ENCODE peak calls at places on chromosomes 6 and 20, in six cellular contexts. H is IMR-90, M is fibroblast of lung, U is lower leg skin, N is cardiac fibroblast, K is fibroblast of the aortic adventitia. P is an unnamed sample.
A peak's percentile ranks its signal among the peaks of the same experiment; 100 is the strongest.

GRCh38 chr20:25507385-25508082 is 77.8 kb downstream of the NINL start:
- DNase-seq in H (no peak), M (no peak), U (no peak), N (no peak), K (no peak), P (no peak)

GRCh38 chr20:17936306-17936790 is 32.2 kb downstream of the SNX5 start:
- DNase-seq in H (peak; percentile 34), M (peak; percentile 32), U (no peak), N (no peak), K (peak; percentile 53), P (peak; percentile 58)

GRCh38 chr6:129356129-129356528 is 353.8 kb downstream of the ARHGAP18 start:
- DNase-seq in H (no peak), M (no peak), U (no peak), N (no peak), K (no peak), P (no peak)

GRCh38 chr6:33405541-33405940 is 5.3 kb upstream of the PHF1 start:
- DNase-seq in H (no peak), M (no peak), U (no peak), N (no peak), K (no peak), P (no peak)

GRCh38 chr20:4829494-4830211 is 107.9 kb downstream of the PRND start:
- DNase-seq in H (no peak), M (no peak), U (no peak), N (no peak), K (no peak), P (no peak)

GRCh38 chr20:35735828-35736470 is 6.1 kb downstream of the RBM39 start:
- DNase-seq in H (no peak), M (no peak), U (no peak), N (peak; percentile 40), K (peak; percentile 37), P (peak; percentile 52)

GRCh38 chr20:23150304-23151007 is 64.3 kb upstream of the CD93 start:
- DNase-seq in H (no peak), M (no peak), U (peak; percentile 83), N (no peak), K (no peak), P (no peak)

GRCh38 chr6:3090013-3090412 is 21.7 kb downstream of the RIPK1 start:
- DNase-seq in H (no peak), M (no peak), U (no peak), N (no peak), K (no peak), P (no peak)

GRCh38 chr20:36162272-36162966 is 7.9 kb downstream of the EPB41L1 start:
- DNase-seq in H (peak; percentile 15), M (peak; percentile 14), U (no peak), N (peak; percentile 66), K (peak; percentile 45), P (no peak)

GRCh38 chr6:53979468-53980067 is 131.7 kb upstream of the MLIP start:
- DNase-seq in H (peak; percentile 61), M (no peak), U (no peak), N (peak; percentile 74), K (peak; percentile 70), P (peak; percentile 57)

GRCh38 chr6:113461153-113461897 is 395.8 kb upstream of the MARCKS start:
- DNase-seq in H (peak; percentile 52), M (peak; percentile 65), U (no peak), N (peak; percentile 44), K (peak; percentile 79), P (no peak)

GRCh38 chr6:27867051-27867940 is 44.9 kb downstream of the OR2B2 start:
- DNase-seq in H (peak; percentile 78), M (peak; percentile 72), U (peak; percentile 94), N (peak; percentile 90), K (peak; percentile 78), P (peak; percentile 80)

GRCh38 chr6:32838114-32838958 is at the start of gene TAP2:
- DNase-seq in H (peak; percentile 89), M (peak; percentile 85), U (peak; percentile 99), N (peak; percentile 93), K (peak; percentile 90), P (peak; percentile 94)

GRCh38 chr6:110331816-110332215 is 26.3 kb downstream of the METTL24 start:
- DNase-seq in H (peak; percentile 2), M (peak; percentile 13), U (no peak), N (no peak), K (no peak), P (peak; percentile 30)

GRCh38 chr6:38867726-38868125 is 152.6 kb downstream of the DNAH8 start:
- DNase-seq in H (no peak), M (no peak), U (no peak), N (no peak), K (no peak), P (no peak)

GRCh38 chr6:44147256-44147655 is 11.4 kb upstream of the CAPN11 start:
- DNase-seq in H (no peak), M (no peak), U (no peak), N (no peak), K (no peak), P (no peak)

GRCh38 chr6:83878902-83879644 is 19.6 kb downstream of the CYB5R4 start:
- DNase-seq in H (no peak), M (no peak), U (no peak), N (no peak), K (no peak), P (no peak)

GRCh38 chr6:6556162-6556737 is 32.3 kb upstream of the LY86 start:
- DNase-seq in H (no peak), M (no peak), U (peak; percentile 80), N (no peak), K (no peak), P (peak; percentile 3)

GRCh38 chr20:48698507-48699267 is 129.1 kb downstream of the PREX1 start:
- DNase-seq in H (no peak), M (no peak), U (no peak), N (no peak), K (no peak), P (no peak)

GRCh38 chr6:37354526-37355384 is 972 bp downstream of the RNF8 start:
- DNase-seq in H (peak; percentile 17), M (peak; percentile 49), U (no peak), N (peak; percentile 15), K (no peak), P (no peak)

GRCh38 chr6:46501136-46502089 is 10.2 kb upstream of the RCAN2 start:
- DNase-seq in H (no peak), M (peak; percentile 10), U (no peak), N (peak; percentile 52), K (no peak), P (no peak)

GRCh38 chr6:65123516-65123915 is 583.5 kb downstream of the EYS start:
- DNase-seq in H (peak; percentile 17), M (no peak), U (no peak), N (no peak), K (no peak), P (no peak)

GRCh38 chr6:128124713-128125112 is 223.9 kb upstream of the THEMIS start:
- DNase-seq in H (peak; percentile 39), M (peak; percentile 43), U (no peak), N (peak; percentile 53), K (peak; percentile 22), P (peak; percentile 63)

GRCh38 chr20:63957004-63957689 is 931 bp upstream of the UCKL1 start:
- DNase-seq in H (peak; percentile 49), M (peak; percentile 65), U (no peak), N (peak; percentile 59), K (peak; percentile 61), P (peak; percentile 52)
- TF ChIP-seq CTCF in H (no peak), M (no peak), U (no peak), N (peak; percentile 22), K (peak; percentile 7), P (peak; percentile 17)

DNA sequence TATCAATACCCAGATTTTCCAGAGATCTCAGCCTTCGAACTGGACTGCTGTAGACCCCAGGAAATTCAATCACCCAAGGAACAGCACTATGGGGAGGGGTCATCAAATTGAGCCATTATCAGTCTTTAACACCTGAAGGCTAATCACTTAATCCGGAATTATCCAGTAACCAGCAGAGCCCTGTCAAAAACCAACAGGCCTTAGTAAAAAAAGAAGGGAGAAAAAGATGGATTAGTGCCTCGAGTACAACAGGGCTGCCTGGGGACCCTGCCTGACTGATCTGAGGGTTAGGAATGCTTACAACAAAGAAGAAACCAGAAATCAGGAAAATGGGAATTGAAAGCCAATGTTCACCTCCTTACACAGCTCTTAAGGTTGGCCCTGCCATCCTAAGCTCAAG is 7.6 kb downstream of the RRAGD start:
- DNase-seq in H (no peak), M (no peak), U (no peak), N (no peak), K (no peak), P (no peak)
- H3K4me3 ChIP-seq in H (no peak overlapping the region), M (no peak overlapping the region), U (no peak overlapping the region), N (no peak overlapping the region), K (no peak overlapping the region), P (no peak overlapping the region)

DNA sequence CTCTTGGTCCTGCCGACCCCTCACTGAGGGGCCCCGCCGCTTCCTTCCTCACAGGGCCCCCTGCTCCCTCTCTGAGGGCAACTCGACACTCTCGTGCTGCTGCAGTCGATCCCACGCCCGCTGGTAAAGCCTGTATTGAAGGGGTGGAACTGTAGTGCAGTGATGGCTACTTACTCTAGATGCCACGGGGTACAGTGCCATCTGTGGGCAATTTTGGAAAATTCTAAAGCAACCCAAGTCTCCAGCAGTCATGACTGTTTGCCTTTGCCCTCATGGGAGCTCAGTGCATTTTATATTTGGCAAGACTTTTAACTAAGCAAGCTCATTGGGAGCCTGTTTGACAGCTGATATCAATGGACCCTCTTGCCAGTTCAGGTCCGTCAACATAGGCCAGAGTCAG is 6.5 kb upstream of the C6orf136 start:
- DNase-seq in H (no peak), M (no peak), U (no peak), N (no peak), K (no peak), P (no peak)
- TF ChIP-seq CTCF in H (no peak), M (no peak), U (no peak), N (no peak), K (no peak), P (no peak)

GRCh38 chr6:31356946-31357466 is at the start of gene HLA-B:
- DNase-seq in H (peak; percentile 87), M (peak; percentile 82), U (peak; percentile 95), N (peak; percentile 84), K (peak; percentile 85), P (peak; percentile 95)

GRCh38 chr6:31354248-31354647 is 2.7 kb downstream of the HLA-B start:
- DNase-seq in H (no peak), M (no peak), U (no peak), N (no peak), K (no peak), P (no peak)

GRCh38 chr6:31354788-31355539 is 2.0 kb downstream of the HLA-B start:
- DNase-seq in H (no peak), M (no peak), U (no peak), N (no peak), K (no peak), P (no peak)

GRCh38 chr6:31356216-31356945 is 598 bp downstream of the HLA-B start:
- DNase-seq in H (peak; percentile 18), M (peak; percentile 6), U (no peak), N (peak; percentile 36), K (peak; percentile 1), P (peak; percentile 39)

GRCh38 chr6:31355540-31355988 is 1.4 kb downstream of the HLA-B start:
- DNase-seq in H (no peak), M (no peak), U (no peak), N (no peak), K (no peak), P (no peak)
- H3K4me3 ChIP-seq in H (peak overlapping the region; percentile 64), M (peak overlapping the region; percentile 80), U (peak overlapping the region; percentile 9), N (peak overlapping the region; percentile 75), K (peak overlapping the region; percentile 66), P (peak overlapping the region; percentile 73)